ENCODE peak calls at places on chromosomes 12 and 14, in six cellular contexts. D, I, C, T, W and Q are unnamed samples.

GRCh38 chr12:102298022-102298421 is 100.4 kb upstream of the PMCH start:
- DNase-seq in D (no peak), I (no peak), C (no peak), T (peak), W (peak), Q (no peak)

GRCh38 chr12:119415714-119416113 is 81.2 kb downstream of the CCDC60 start:
- DNase-seq in D (no peak), I (no peak), C (no peak), T (no peak), W (no peak), Q (no peak)

GRCh38 chr12:52605542-52605941 is 4.3 kb upstream of the KRT72 start:
- DNase-seq in D (no peak), I (no peak), C (no peak), T (no peak), W (no peak), Q (no peak)

GRCh38 chr12:107435520-107435919 is 250.1 kb upstream of the PWP1 start:
- DNase-seq in D (no peak), I (no peak), C (no peak), T (no peak), W (peak), Q (no peak)

GRCh38 chr14:30974628-30975027 is 50.8 kb upstream of the AP4S1 start:
- DNase-seq in D (peak), I (peak), C (no peak), T (no peak), W (peak), Q (no peak)

GRCh38 chr14:85531594-85532391 is 1.8 kb downstream of the FLRT2 start:
- DNase-seq in D (peak), I (peak), C (no peak), T (no peak), W (peak), Q (no peak)

GRCh38 chr12:90211017-90211416 is 502.4 kb upstream of the ATP2B1 start:
- DNase-seq in D (no peak), I (no peak), C (no peak), T (peak), W (peak), Q (peak)

GRCh38 chr12:46370792-46371717 is 1.5 kb downstream of the SLC38A2 start:
- DNase-seq in D (peak), I (peak), C (peak), T (no peak), W (peak), Q (no peak)

GRCh38 chr12:1533205-1533601 is 61.2 kb downstream of the FBXL14 start:
- DNase-seq in D (no peak), I (no peak), C (no peak), T (no peak), W (no peak), Q (no peak)

GRCh38 chr14:21309238-21309636 is 29.4 kb downstream of the RPGRIP1 start:
- DNase-seq in D (no peak), I (no peak), C (no peak), T (no peak), W (no peak), Q (no peak)

GRCh38 chr12:124523071-124523470 is 44.3 kb downstream of the NCOR2 start:
- DNase-seq in D (no peak), I (no peak), C (no peak), T (no peak), W (no peak), Q (no peak)

GRCh38 chr12:32390572-32391219 is 8.7 kb upstream of the FGD4 start:
- DNase-seq in D (no peak), I (no peak), C (peak), T (no peak), W (peak), Q (no peak)

GRCh38 chr12:5746020-5746419 is 199.0 kb downstream of the ANO2 start:
- DNase-seq in D (no peak), I (no peak), C (no peak), T (no peak), W (no peak), Q (no peak)

GRCh38 chr14:75926431-75926830 is 55.4 kb downstream of the TGFB3 start:
- DNase-seq in D (no peak), I (no peak), C (no peak), T (no peak), W (no peak), Q (no peak)

GRCh38 chr12:109255377-109255776 is 53.7 kb downstream of the FOXN4 start:
- DNase-seq in D (no peak), I (peak), C (no peak), T (no peak), W (peak), Q (no peak)

GRCh38 chr12:1800646-1801284 is 19.6 kb upstream of the LRTM2 start:
- DNase-seq in D (peak), I (peak), C (no peak), T (no peak), W (no peak), Q (no peak)

GRCh38 chr12:98870521-98870920 is 225.4 kb downstream of the APAF1 start:
- DNase-seq in D (no peak), I (no peak), C (no peak), T (no peak), W (no peak), Q (no peak)

GRCh38 chr14:81728447-81728846 is 194.8 kb upstream of the SEL1L start:
- DNase-seq in D (no peak), I (no peak), C (no peak), T (no peak), W (no peak), Q (no peak)

GRCh38 chr12:109763201-109763841 is 49.7 kb downstream of the FAM222A start:
- DNase-seq in D (peak), I (peak), C (no peak), T (peak), W (peak), Q (no peak)

GRCh38 chr14:87687338-87687876 is 305.6 kb downstream of the GALC start:
- DNase-seq in D (no peak), I (no peak), C (no peak), T (no peak), W (no peak), Q (no peak)

GRCh38 chr14:91177073-91177796 is 63.4 kb downstream of the DGLUCY start:
- DNase-seq in D (peak), I (peak), C (no peak), T (no peak), W (peak), Q (no peak)

GRCh38 chr14:49900973-49901372 is 8.1 kb downstream of the ARF6 start:
- DNase-seq in D (no peak), I (no peak), C (no peak), T (no peak), W (no peak), Q (no peak)

GRCh38 chr14:105090493-105091334 is 25.5 kb upstream of the GPR132 start:
- DNase-seq in D (peak), I (peak), C (peak), T (no peak), W (peak), Q (no peak)
- H3K4me3 ChIP-seq in D (no peak), I (no peak), C (no peak), T (no peak), W (no peak), Q (no peak)

GRCh38 chr12:60977966-60978365 is 1282.2 kb upstream of the USP15 start:
- DNase-seq in D (no peak), I (no peak), C (no peak), T (no peak), W (no peak), Q (no peak)
- TF ChIP-seq CTCF in D (no peak), I (peak), C (no peak), T (no peak), W (no peak), Q (no peak)

DNA sequence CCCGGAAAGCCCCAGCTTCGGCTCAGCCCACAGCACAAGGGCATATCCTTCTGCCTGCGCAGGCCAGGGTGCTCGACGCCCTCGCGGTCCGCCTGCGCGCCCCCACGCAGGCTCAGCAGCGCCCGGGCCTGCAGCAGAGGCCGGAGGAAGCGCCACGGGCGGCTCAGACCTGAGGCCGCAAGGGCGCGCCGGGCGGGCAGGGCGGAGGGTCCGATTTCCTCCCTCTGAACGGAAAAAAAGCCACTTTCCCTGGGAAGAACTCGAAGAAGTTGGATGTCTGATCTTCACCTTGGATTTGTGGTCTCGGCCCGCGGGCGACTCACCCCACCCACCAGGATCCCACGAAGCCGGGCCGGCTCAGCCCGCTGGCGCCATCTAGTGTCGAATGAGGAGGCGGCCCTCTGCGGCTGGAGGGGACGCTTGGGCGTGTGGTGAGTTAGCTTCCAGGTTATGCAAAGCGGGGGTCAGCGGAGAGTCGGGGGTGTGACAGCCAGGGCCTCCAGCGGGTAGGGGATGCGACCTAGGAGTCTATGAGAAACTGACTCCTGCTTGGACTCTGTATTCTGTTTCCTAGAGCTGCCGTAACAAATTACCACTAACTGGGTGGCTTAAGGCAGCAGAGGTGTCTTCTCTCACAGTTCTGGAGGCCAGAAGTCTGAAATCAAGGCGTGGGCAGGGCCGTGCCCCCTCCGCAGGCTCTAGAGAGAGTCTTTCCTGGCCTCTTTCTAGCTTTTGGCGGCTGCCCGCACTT is 40.0 kb upstream of the SRSF5 start:
- DNase-seq in D (peak), I (peak), C (peak), T (no peak), W (peak), Q (no peak)
- H3K4me3 ChIP-seq in D (no peak), I (peak), C (peak), T (peak), W (peak), Q (peak)

GRCh38 chr12:83826112-83826511 is 1086.5 kb downstream of the SLC6A15 start:
- DNase-seq in D (peak), I (peak), C (no peak), T (no peak), W (peak), Q (no peak)
- TF ChIP-seq CTCF in D (peak), I (peak), C (peak), T (peak), W (peak), Q (peak)

GRCh38 chr14:98551028-98551427 is 721.0 kb downstream of the BCL11B start:
- DNase-seq in D (no peak), I (no peak), C (no peak), T (no peak), W (no peak), Q (no peak)

GRCh38 chr14:98548071-98548686 is 723.8 kb downstream of the BCL11B start:
- DNase-seq in D (no peak), I (no peak), C (no peak), T (no peak), W (no peak), Q (no peak)
- H3K4me3 ChIP-seq in D (no peak), I (no peak), C (no peak), T (no peak), W (no peak), Q (no peak)

GRCh38 chr12:47817272-47818006 is 2.3 kb downstream of the HDAC7 start:
- DNase-seq in D (no peak), I (no peak), C (no peak), T (no peak), W (no peak), Q (no peak)
- TF ChIP-seq CTCF in D (no peak), I (peak), C (peak), T (peak), W (peak), Q (peak)

GRCh38 chr12:14884458-14884878 is 1.2 kb downstream of the MGP start:
- DNase-seq in D (peak), I (peak), C (peak), T (no peak), W (peak), Q (peak)

GRCh38 chr12:14880890-14881453 is 4.7 kb downstream of the MGP start:
- DNase-seq in D (no peak), I (no peak), C (no peak), T (no peak), W (no peak), Q (no peak)

GRCh38 chr12:14883663-14884062 is 2.0 kb downstream of the MGP start:
- DNase-seq in D (no peak), I (peak), C (no peak), T (no peak), W (no peak), Q (no peak)

GRCh38 chr12:14886271-14886670 is 617 bp upstream of the MGP start:
- DNase-seq in D (no peak), I (no peak), C (no peak), T (no peak), W (no peak), Q (no peak)

GRCh38 chr12:14885718-14886201 is at the start of gene MGP:
- DNase-seq in D (peak), I (peak), C (no peak), T (no peak), W (peak), Q (no peak)
- H3K4me3 ChIP-seq in D (no peak), I (peak), C (no peak), T (no peak), W (peak), Q (no peak)